ENCODE peak calls at places on chromosomes 16 and 17, in seven cellular contexts. P is choroid plexus epithelial cell, O is epithelial cell of esophagus, V is AG04450, D is stomach, G is cardiac fibroblast, E is GM20000. U is an unnamed sample.
A peak's percentile ranks its signal among the peaks of the same experiment; 100 is the strongest.

GRCh38 chr17:27996157-27997043 is 46.1 kb upstream of the NLK start:
- DNase-seq in P (no peak), O (no peak), V (no peak), D (no peak), G (no peak), E (no peak), U (no peak)

GRCh38 chr17:37737971-37738370 is 6.9 kb downstream of the HNF1B start:
- DNase-seq in P (peak; percentile 57), O (no peak), V (no peak), D (no peak), G (peak; percentile 75), E (no peak), U (no peak)

GRCh38 chr17:8830141-8830540 is 31.0 kb upstream of the MFSD6L start:
- DNase-seq in P (no peak), O (no peak), V (no peak), D (no peak), G (no peak), E (no peak), U (no peak)

GRCh38 chr17:9684955-9685621 is 39.8 kb downstream of the USP43 start:
- DNase-seq in P (peak; percentile 23), O (peak; percentile 92), V (no peak), D (no peak), G (no peak), E (no peak), U (no peak)

GRCh38 chr16:56611281-56611833 is 3.0 kb downstream of the MT2A start:
- DNase-seq in P (peak; percentile 52), O (no peak), V (no peak), D (peak; percentile 69), G (peak; percentile 75), E (no peak), U (no peak)

GRCh38 chr16:87603684-87604571 is 1.6 kb downstream of the JPH3 start:
- DNase-seq in P (no peak), O (no peak), V (no peak), D (no peak), G (no peak), E (no peak), U (no peak)

GRCh38 chr17:57269052-57269451 is 12.7 kb downstream of the MSI2 start:
- DNase-seq in P (no peak), O (no peak), V (no peak), D (no peak), G (no peak), E (no peak), U (no peak)

GRCh38 chr16:19344980-19345379 is 59.4 kb downstream of the CLEC19A start:
- DNase-seq in P (no peak), O (no peak), V (no peak), D (no peak), G (no peak), E (no peak), U (no peak)

GRCh38 chr17:76171701-76172100 is 30.7 kb upstream of the FOXJ1 start:
- DNase-seq in P (no peak), O (no peak), V (no peak), D (no peak), G (no peak), E (no peak), U (no peak)

GRCh38 chr16:78224342-78224741 is 124.9 kb downstream of the WWOX start:
- DNase-seq in P (no peak), O (peak; percentile 32), V (no peak), D (no peak), G (no peak), E (no peak), U (no peak)

GRCh38 chr16:22425036-22425801 is 50.8 kb upstream of the CDR2 start:
- DNase-seq in P (no peak), O (no peak), V (no peak), D (no peak), G (no peak), E (no peak), U (peak; percentile 57)

GRCh38 chr16:19860146-19861030 is 24.3 kb downstream of the GPRC5B start:
- DNase-seq in P (peak; percentile 82), O (peak; percentile 68), V (peak; percentile 34), D (no peak), G (peak; percentile 40), E (no peak), U (no peak)

GRCh38 chr17:6456321-6456720 is 12.1 kb downstream of the PIMREG start:
- DNase-seq in P (no peak), O (no peak), V (no peak), D (no peak), G (no peak), E (no peak), U (peak; percentile 47)

GRCh38 chr16:79712273-79712672 is 111.7 kb upstream of the MAF start:
- DNase-seq in P (no peak), O (no peak), V (no peak), D (no peak), G (no peak), E (no peak), U (no peak)

GRCh38 chr16:84262939-84263338 is 23.1 kb upstream of the KCNG4 start:
- DNase-seq in P (no peak), O (no peak), V (no peak), D (no peak), G (no peak), E (no peak), U (no peak)

GRCh38 chr17:45719335-45720071 is 64.6 kb upstream of the CRHR1 start:
- DNase-seq in P (peak; percentile 75), O (peak; percentile 74), V (peak; percentile 15), D (no peak), G (peak; percentile 52), E (no peak), U (no peak)

GRCh38 chr16:51376080-51376479 is 225.0 kb upstream of the SALL1 start:
- DNase-seq in P (no peak), O (no peak), V (no peak), D (no peak), G (no peak), E (no peak), U (no peak)

GRCh38 chr17:5209396-5209795 is 17.7 kb upstream of the ZNF594 start:
- DNase-seq in P (peak; percentile 45), O (no peak), V (no peak), D (no peak), G (no peak), E (no peak), U (no peak)

GRCh38 chr17:50424246-50425000 is 1.6 kb upstream of the ACSF2 start:
- DNase-seq in P (no peak), O (no peak), V (no peak), D (no peak), G (no peak), E (no peak), U (no peak)

GRCh38 chr17:81037026-81037782 is 2.3 kb downstream of the BAIAP2 start:
- DNase-seq in P (no peak), O (peak; percentile 91), V (no peak), D (peak; percentile 91), G (peak; percentile 22), E (no peak), U (no peak)

GRCh38 chr16:87828071-87828971 is 41.0 kb downstream of the SLC7A5 start:
- DNase-seq in P (no peak), O (peak; percentile 33), V (no peak), D (peak; percentile 86), G (no peak), E (no peak), U (no peak)

GRCh38 chr17:67253379-67253778 is 8.4 kb upstream of the HELZ start:
- DNase-seq in P (peak; percentile 78), O (peak; percentile 86), V (no peak), D (no peak), G (no peak), E (no peak), U (no peak)

GRCh38 chr16:19269098-19269497 is 16.4 kb upstream of the CLEC19A start:
- DNase-seq in P (no peak), O (no peak), V (no peak), D (no peak), G (no peak), E (no peak), U (no peak)

GRCh38 chr17:3535253-3535995 is 22.2 kb downstream of the TRPV3 start:
- DNase-seq in P (peak; percentile 85), O (peak; percentile 68), V (no peak), D (peak; percentile 50), G (peak; percentile 89), E (peak; percentile 90), U (peak; percentile 60)

DNA sequence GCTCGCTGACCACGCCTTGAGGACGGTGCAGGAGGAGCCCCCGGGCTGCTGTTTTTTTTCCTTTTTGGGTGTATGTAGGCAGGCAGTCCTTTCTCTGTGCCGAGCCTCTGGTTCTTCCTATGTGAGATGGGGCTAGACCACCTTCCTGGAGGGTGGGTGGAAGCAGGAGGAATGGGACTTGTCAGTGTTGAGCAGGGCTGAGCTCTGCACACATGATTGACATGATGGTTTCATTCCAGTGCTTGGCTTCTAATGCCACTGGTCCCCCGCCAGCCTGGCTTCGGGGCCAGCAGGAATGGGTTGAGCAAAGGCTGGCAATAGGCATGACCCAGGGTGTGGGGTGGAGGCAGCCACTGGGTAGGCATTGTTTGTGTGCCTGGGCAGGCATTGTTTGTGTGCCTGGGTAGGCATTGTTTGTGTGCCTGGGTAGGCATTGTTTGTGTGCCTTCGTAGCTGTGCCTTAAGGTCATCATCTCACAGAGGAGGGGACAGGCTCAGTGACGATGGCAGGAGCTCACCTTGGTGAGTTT is 14.2 kb upstream of the ADCY7 start:
- DNase-seq in P (no peak), O (no peak), V (no peak), D (no peak), G (no peak), E (no peak), U (peak; percentile 62)
- TF ChIP-seq CTCF in P (no peak), O (no peak), V (no peak), D (no peak), G (no peak), E (no peak), U (no peak)

GRCh38 chr16:3182608-3183444 is 5.2 kb upstream of the OR1F1 start:
- DNase-seq in P (peak; percentile 35), O (peak; percentile 66), V (no peak), D (peak; percentile 37), G (peak; percentile 47), E (peak; percentile 62), U (peak; percentile 87)
- TF ChIP-seq CTCF in P (peak; percentile 32), O (peak; percentile 9), V (peak; percentile 44), D (no peak), G (no peak), E (peak; percentile 46), U (peak; percentile 53)

DNA sequence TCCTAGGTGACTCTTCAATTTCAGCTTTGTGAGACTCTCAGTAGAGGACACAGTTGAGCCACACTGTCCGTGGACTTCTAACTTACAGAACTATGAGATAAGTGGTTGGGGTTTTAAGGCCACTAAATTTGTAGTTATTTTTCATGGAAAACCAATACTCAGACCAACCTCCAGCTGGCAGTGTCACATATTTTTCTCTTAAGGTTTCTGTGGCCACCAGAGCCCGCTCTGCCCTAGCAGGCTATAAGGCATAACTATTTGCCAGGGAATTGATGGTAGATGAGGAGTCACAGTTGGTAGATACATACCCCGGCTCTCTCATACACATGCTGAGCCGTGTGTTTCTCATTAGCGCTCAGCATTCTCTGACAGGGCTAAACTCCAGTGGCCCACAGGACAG is 336.8 kb upstream of the MON1B start:
- DNase-seq in P (no peak), O (no peak), V (no peak), D (no peak), G (peak; percentile 7), E (no peak), U (no peak)
- TF ChIP-seq CTCF in P (no peak), O (no peak), V (peak; percentile 49), D (no peak), G (peak; percentile 24), E (no peak), U (no peak)

GRCh38 chr16:26765087-26765486 is 301.6 kb upstream of the C16orf82 start:
- DNase-seq in P (peak; percentile 10), O (peak; percentile 7), V (no peak), D (no peak), G (no peak), E (no peak), U (no peak)
- TF ChIP-seq CTCF in P (peak; percentile 50), O (peak; percentile 23), V (peak; percentile 36), D (peak; percentile 25), G (peak; percentile 25), E (no peak), U (no peak)